ENCODE peak calls at places on chromosome 9, in five cellular contexts. One of them, this sample, is unnamed.

GRCh38 chr9:95852059-95853032 is 23.1 kb upstream of the ERCC6L2 start:
- DNase-seq in stimulated activated CD4-positive, alpha-beta T cell treated with anti-CD3 and anti-CD28 coated beads, Interleukin-1b, Interleukin-23, amount 100 ng/mL, for 24 hours: no peak
- DNase-seq in AG09309: no peak
- DNase-seq in osteocyte: no peak
- DNase-seq in activated T-helper 2 cell treated with anti-CD3 and anti-CD28 coated beads, Interferon-gamma antibody, Interleukin-2, Interleukin-4, amounts not matched to agents 10 μg/mL and 5 μg/mL and 100 μg/mL, durations not matched to agents 14 hours and 24 hours and 36 hours: no peak
- DNase-seq in this sample: peak

GRCh38 chr9:74958587-74958986 is 5.9 kb upstream of the C9orf40 start:
- DNase-seq in activated T-helper 2 cell treated with anti-CD3 and anti-CD28 coated beads, Interferon-gamma antibody, Interleukin-2, Interleukin-4, amounts not matched to agents 10 μg/mL and 5 μg/mL and 100 μg/mL, durations not matched to agents 14 hours and 24 hours and 36 hours: no peak
- DNase-seq in AG09309: no peak
- DNase-seq in stimulated activated CD4-positive, alpha-beta T cell treated with anti-CD3 and anti-CD28 coated beads, Interleukin-1b, Interleukin-23, amount 100 ng/mL, for 24 hours: no peak
- DNase-seq in osteocyte: no peak
- DNase-seq in this sample: no peak

GRCh38 chr9:12785941-12786340 is 11.1 kb downstream of the LURAP1L start:
- DNase-seq in osteocyte: no peak
- DNase-seq in activated T-helper 2 cell treated with anti-CD3 and anti-CD28 coated beads, Interferon-gamma antibody, Interleukin-2, Interleukin-4, amounts not matched to agents 10 μg/mL and 5 μg/mL and 100 μg/mL, durations not matched to agents 14 hours and 24 hours and 36 hours: no peak
- DNase-seq in AG09309: no peak
- DNase-seq in stimulated activated CD4-positive, alpha-beta T cell treated with anti-CD3 and anti-CD28 coated beads, Interleukin-1b, Interleukin-23, amount 100 ng/mL, for 24 hours: no peak
- DNase-seq in this sample: no peak

GRCh38 chr9:18296702-18297531 is 177.0 kb upstream of the ADAMTSL1 start:
- DNase-seq in stimulated activated CD4-positive, alpha-beta T cell treated with anti-CD3 and anti-CD28 coated beads, Interleukin-1b, Interleukin-23, amount 100 ng/mL, for 24 hours: no peak
- DNase-seq in AG09309: peak
- DNase-seq in osteocyte: no peak
- DNase-seq in activated T-helper 2 cell treated with anti-CD3 and anti-CD28 coated beads, Interferon-gamma antibody, Interleukin-2, Interleukin-4, amounts not matched to agents 10 μg/mL and 5 μg/mL and 100 μg/mL, durations not matched to agents 14 hours and 24 hours and 36 hours: no peak
- DNase-seq in this sample: peak

GRCh38 chr9:130343445-130343918 is 77.9 kb downstream of the HMCN2 start:
- DNase-seq in AG09309: no peak
- DNase-seq in activated T-helper 2 cell treated with anti-CD3 and anti-CD28 coated beads, Interferon-gamma antibody, Interleukin-2, Interleukin-4, amounts not matched to agents 10 μg/mL and 5 μg/mL and 100 μg/mL, durations not matched to agents 14 hours and 24 hours and 36 hours: no peak
- DNase-seq in osteocyte: no peak
- DNase-seq in stimulated activated CD4-positive, alpha-beta T cell treated with anti-CD3 and anti-CD28 coated beads, Interleukin-1b, Interleukin-23, amount 100 ng/mL, for 24 hours: peak
- DNase-seq in this sample: peak

GRCh38 chr9:134546231-134546731 is 95.3 kb upstream of the COL5A1 start:
- DNase-seq in osteocyte: no peak
- DNase-seq in activated T-helper 2 cell treated with anti-CD3 and anti-CD28 coated beads, Interferon-gamma antibody, Interleukin-2, Interleukin-4, amounts not matched to agents 10 μg/mL and 5 μg/mL and 100 μg/mL, durations not matched to agents 14 hours and 24 hours and 36 hours: no peak
- DNase-seq in stimulated activated CD4-positive, alpha-beta T cell treated with anti-CD3 and anti-CD28 coated beads, Interleukin-1b, Interleukin-23, amount 100 ng/mL, for 24 hours: no peak
- DNase-seq in AG09309: no peak
- DNase-seq in this sample: peak

GRCh38 chr9:121620777-121621437 is 30.5 kb upstream of the DAB2IP start:
- DNase-seq in activated T-helper 2 cell treated with anti-CD3 and anti-CD28 coated beads, Interferon-gamma antibody, Interleukin-2, Interleukin-4, amounts not matched to agents 10 μg/mL and 5 μg/mL and 100 μg/mL, durations not matched to agents 14 hours and 24 hours and 36 hours: no peak
- DNase-seq in stimulated activated CD4-positive, alpha-beta T cell treated with anti-CD3 and anti-CD28 coated beads, Interleukin-1b, Interleukin-23, amount 100 ng/mL, for 24 hours: no peak
- DNase-seq in AG09309: no peak
- DNase-seq in osteocyte: no peak
- DNase-seq in this sample: peak

GRCh38 chr9:32741706-32742105 is 41.6 kb upstream of the TMEM215 start:
- DNase-seq in osteocyte: no peak
- DNase-seq in activated T-helper 2 cell treated with anti-CD3 and anti-CD28 coated beads, Interferon-gamma antibody, Interleukin-2, Interleukin-4, amounts not matched to agents 10 μg/mL and 5 μg/mL and 100 μg/mL, durations not matched to agents 14 hours and 24 hours and 36 hours: no peak
- DNase-seq in AG09309: no peak
- DNase-seq in stimulated activated CD4-positive, alpha-beta T cell treated with anti-CD3 and anti-CD28 coated beads, Interleukin-1b, Interleukin-23, amount 100 ng/mL, for 24 hours: no peak
- DNase-seq in this sample: no peak

GRCh38 chr9:17531642-17532254 is 47.1 kb upstream of the SH3GL2 start:
- DNase-seq in activated T-helper 2 cell treated with anti-CD3 and anti-CD28 coated beads, Interferon-gamma antibody, Interleukin-2, Interleukin-4, amounts not matched to agents 10 μg/mL and 5 μg/mL and 100 μg/mL, durations not matched to agents 14 hours and 24 hours and 36 hours: no peak
- DNase-seq in AG09309: no peak
- DNase-seq in stimulated activated CD4-positive, alpha-beta T cell treated with anti-CD3 and anti-CD28 coated beads, Interleukin-1b, Interleukin-23, amount 100 ng/mL, for 24 hours: no peak
- DNase-seq in osteocyte: no peak
- DNase-seq in this sample: peak

GRCh38 chr9:81609782-81610738 is 79.3 kb downstream of the TLE1 start:
- DNase-seq in activated T-helper 2 cell treated with anti-CD3 and anti-CD28 coated beads, Interferon-gamma antibody, Interleukin-2, Interleukin-4, amounts not matched to agents 10 μg/mL and 5 μg/mL and 100 μg/mL, durations not matched to agents 14 hours and 24 hours and 36 hours: no peak
- DNase-seq in AG09309: no peak
- DNase-seq in osteocyte: no peak
- DNase-seq in stimulated activated CD4-positive, alpha-beta T cell treated with anti-CD3 and anti-CD28 coated beads, Interleukin-1b, Interleukin-23, amount 100 ng/mL, for 24 hours: no peak
- DNase-seq in this sample: peak

GRCh38 chr9:11933926-11934325 is 759.3 kb upstream of the TYRP1 start:
- DNase-seq in osteocyte: no peak
- DNase-seq in AG09309: no peak
- DNase-seq in activated T-helper 2 cell treated with anti-CD3 and anti-CD28 coated beads, Interferon-gamma antibody, Interleukin-2, Interleukin-4, amounts not matched to agents 10 μg/mL and 5 μg/mL and 100 μg/mL, durations not matched to agents 14 hours and 24 hours and 36 hours: no peak
- DNase-seq in stimulated activated CD4-positive, alpha-beta T cell treated with anti-CD3 and anti-CD28 coated beads, Interleukin-1b, Interleukin-23, amount 100 ng/mL, for 24 hours: no peak
- DNase-seq in this sample: peak

GRCh38 chr9:103152473-103152872 is 157.3 kb downstream of the CYLC2 start:
- DNase-seq in AG09309: no peak
- DNase-seq in activated T-helper 2 cell treated with anti-CD3 and anti-CD28 coated beads, Interferon-gamma antibody, Interleukin-2, Interleukin-4, amounts not matched to agents 10 μg/mL and 5 μg/mL and 100 μg/mL, durations not matched to agents 14 hours and 24 hours and 36 hours: no peak
- DNase-seq in osteocyte: no peak
- DNase-seq in stimulated activated CD4-positive, alpha-beta T cell treated with anti-CD3 and anti-CD28 coated beads, Interleukin-1b, Interleukin-23, amount 100 ng/mL, for 24 hours: no peak
- DNase-seq in this sample: no peak

GRCh38 chr9:120846251-120846869 is 3.6 kb upstream of the PSMD5 start:
- DNase-seq in activated T-helper 2 cell treated with anti-CD3 and anti-CD28 coated beads, Interferon-gamma antibody, Interleukin-2, Interleukin-4, amounts not matched to agents 10 μg/mL and 5 μg/mL and 100 μg/mL, durations not matched to agents 14 hours and 24 hours and 36 hours: no peak
- DNase-seq in osteocyte: peak
- DNase-seq in stimulated activated CD4-positive, alpha-beta T cell treated with anti-CD3 and anti-CD28 coated beads, Interleukin-1b, Interleukin-23, amount 100 ng/mL, for 24 hours: no peak
- DNase-seq in AG09309: no peak
- DNase-seq in this sample: no peak

This sample was measured in adipocyte.